ENCODE peak calls at places on chromosomes 3 and 15, in nine cellular contexts. V, H, R, C, K, E, Z, D and B are unnamed samples.

GRCh38 chr3:194160158-194160557 is 24.2 kb downstream of the HES1 start:
- DNase-seq in V (no peak), H (no peak), R (no peak), C (no peak), K (no peak), E (no peak), Z (no peak), D (no peak), B (no peak)

GRCh38 chr3:58306662-58307286 is 454 bp downstream of the HTD2 start:
- DNase-seq in V (no peak), H (peak), R (peak), C (peak), K (peak), E (peak), Z (peak), D (no peak), B (no peak)

GRCh38 chr3:40207796-40208195 is 101.7 kb upstream of the EIF1B start:
- DNase-seq in V (peak), H (no peak), R (no peak), C (no peak), K (no peak), E (peak), Z (no peak), D (no peak), B (no peak)

GRCh38 chr3:136819784-136820640 is 1.1 kb downstream of the SLC35G2 start:
- DNase-seq in V (peak), H (peak), R (peak), C (peak), K (peak), E (peak), Z (peak), D (no peak), B (no peak)

GRCh38 chr3:107660316-107660976 is 137.7 kb downstream of the BBX start:
- DNase-seq in V (peak), H (no peak), R (peak), C (no peak), K (no peak), E (peak), Z (no peak), D (no peak), B (no peak)

GRCh38 chr3:40827942-40828688 is 303.4 kb downstream of the ZNF621 start:
- DNase-seq in V (no peak), H (no peak), R (no peak), C (no peak), K (peak), E (peak), Z (no peak), D (no peak), B (no peak)

GRCh38 chr3:191813245-191813644 is 352.3 kb downstream of the PYDC2 start:
- DNase-seq in V (no peak), H (no peak), R (no peak), C (no peak), K (no peak), E (no peak), Z (no peak), D (no peak), B (no peak)

GRCh38 chr15:57060799-57061198 is 142.4 kb downstream of the TCF12 start:
- DNase-seq in V (peak), H (no peak), R (no peak), C (no peak), K (no peak), E (peak), Z (no peak), D (peak), B (no peak)

GRCh38 chr3:188262913-188263683 is 109.1 kb downstream of the LPP start:
- DNase-seq in V (peak), H (no peak), R (no peak), C (no peak), K (no peak), E (peak), Z (no peak), D (no peak), B (peak)

GRCh38 chr3:17065315-17065714 is 180.6 kb downstream of the PLCL2 start:
- DNase-seq in V (no peak), H (no peak), R (no peak), C (no peak), K (no peak), E (no peak), Z (no peak), D (no peak), B (peak)

GRCh38 chr3:195172285-195172684 is 98.7 kb downstream of the XXYLT1 start:
- DNase-seq in V (no peak), H (no peak), R (no peak), C (no peak), K (no peak), E (no peak), Z (no peak), D (no peak), B (no peak)

GRCh38 chr3:20422391-20422790 is 236.4 kb upstream of the SGO1 start:
- DNase-seq in V (no peak), H (no peak), R (no peak), C (no peak), K (no peak), E (no peak), Z (no peak), D (no peak), B (no peak)

GRCh38 chr3:149174901-149175300 is 45.5 kb downstream of the HPS3 start:
- DNase-seq in V (no peak), H (no peak), R (peak), C (no peak), K (no peak), E (no peak), Z (no peak), D (peak), B (no peak)

GRCh38 chr15:93210995-93211394 is 122.0 kb upstream of the RGMA start:
- DNase-seq in V (no peak), H (no peak), R (no peak), C (no peak), K (peak), E (peak), Z (no peak), D (no peak), B (no peak)

GRCh38 chr3:193134895-193135294 is 106.1 kb upstream of the PLAAT1 start:
- DNase-seq in V (peak), H (no peak), R (no peak), C (no peak), K (peak), E (peak), Z (no peak), D (peak), B (no peak)

GRCh38 chr15:88871313-88871712 is 24.0 kb downstream of the HAPLN3 start:
- DNase-seq in V (no peak), H (no peak), R (no peak), C (no peak), K (no peak), E (no peak), Z (no peak), D (no peak), B (no peak)

DNA sequence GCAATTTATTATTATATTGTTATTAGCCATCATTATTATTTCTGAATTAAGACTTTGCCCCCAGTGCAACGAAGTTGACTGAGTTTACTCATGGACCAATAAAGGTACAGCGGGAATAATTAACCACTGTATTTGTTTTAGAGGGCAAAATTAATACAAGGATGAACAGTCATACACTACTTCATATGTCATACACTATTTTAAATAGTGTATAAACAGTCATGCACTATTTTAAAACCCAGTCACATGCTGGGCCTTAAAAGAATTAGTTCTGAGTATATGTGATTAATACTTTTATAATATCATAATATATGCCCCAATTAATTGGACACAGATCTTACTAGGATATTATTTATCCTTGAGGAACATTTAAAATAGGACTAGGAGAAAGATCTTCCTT is 125.3 kb upstream of the NANOGP8 start:
- DNase-seq in V (no peak), H (no peak), R (no peak), C (no peak), K (no peak), E (no peak), Z (no peak), D (no peak), B (no peak)
- H3K4me3 ChIP-seq in V (no peak), H (no peak), R (no peak), C (no peak), K (no peak), E (no peak), Z (no peak), D (no peak), B (no peak)

GRCh38 chr3:44248152-44248551 is 6.5 kb downstream of the TOPAZ1 start:
- DNase-seq in V (no peak), H (no peak), R (no peak), C (no peak), K (no peak), E (no peak), Z (no peak), D (no peak), B (no peak)

GRCh38 chr3:44252332-44252731 is 10.6 kb downstream of the TOPAZ1 start:
- DNase-seq in V (no peak), H (no peak), R (no peak), C (no peak), K (no peak), E (no peak), Z (no peak), D (no peak), B (no peak)
- TF ChIP-seq CTCF in V (no peak), H (no peak), R (no peak), C (no peak), K (no peak), E (no peak), Z (no peak), D (no peak), B (no peak)

GRCh38 chr3:46749129-46749528 is 31.5 kb upstream of the PRSS50 start:
- DNase-seq in V (no peak), H (no peak), R (no peak), C (no peak), K (no peak), E (no peak), Z (no peak), D (no peak), B (no peak)
- H3K4me3 ChIP-seq in V (no peak), H (no peak), R (no peak), C (no peak), K (no peak), E (no peak), Z (no peak), D (no peak), B (no peak)

DNA sequence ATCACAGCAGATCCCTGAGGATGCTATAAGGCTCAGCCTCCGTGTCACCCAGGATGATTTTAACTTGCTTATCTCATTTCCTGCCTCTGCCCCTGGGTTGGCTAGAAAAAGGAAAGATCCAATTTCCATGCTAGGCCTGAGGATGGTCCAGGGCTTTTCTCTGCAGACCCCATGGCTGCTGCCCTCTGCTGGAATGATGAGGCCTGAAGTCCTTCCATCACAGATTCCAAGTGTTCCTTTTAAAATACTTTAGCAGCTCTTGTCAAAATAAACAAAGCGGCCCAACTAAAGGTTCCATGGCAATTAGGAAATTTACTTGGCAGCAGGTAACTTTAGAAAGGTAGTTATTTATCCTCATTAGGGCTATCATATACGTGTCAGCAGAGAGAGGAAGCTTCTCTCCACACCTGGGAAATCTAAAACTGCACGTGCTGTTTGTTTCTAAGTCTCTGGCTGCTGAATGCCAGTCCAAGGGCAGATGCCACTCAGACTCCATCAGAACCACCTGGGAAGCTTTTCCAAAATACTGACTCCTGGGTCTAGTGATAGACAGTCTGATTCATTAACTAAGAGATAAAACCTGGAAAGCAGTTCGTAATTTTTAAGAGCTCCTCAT is 401.9 kb upstream of the IL12A start:
- DNase-seq in V (peak), H (no peak), R (no peak), C (no peak), K (no peak), E (peak), Z (no peak), D (peak), B (no peak)
- TF ChIP-seq CTCF in V (peak), H (no peak), R (no peak), C (peak), K (no peak), E (peak), Z (no peak), D (peak), B (peak)

DNA sequence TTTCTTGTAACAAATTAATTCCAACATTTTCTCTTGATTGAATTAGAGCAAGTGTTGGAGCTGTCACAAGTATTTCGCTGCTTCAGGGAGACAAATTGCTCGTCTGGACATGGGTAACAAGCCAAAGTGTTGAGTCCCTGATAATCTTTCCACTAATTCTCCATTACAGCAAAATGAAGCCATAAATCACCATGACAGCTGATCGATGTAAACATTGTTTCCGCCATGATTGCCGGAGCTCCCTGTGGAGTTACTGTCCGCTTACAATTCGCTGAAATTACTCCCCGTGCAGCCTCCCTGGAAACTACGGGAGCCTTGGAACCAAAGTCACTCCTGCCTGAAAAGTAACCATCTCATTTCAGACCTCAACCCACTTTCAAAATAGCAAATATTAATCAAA is 47.4 kb downstream of the SHOX2 start:
- DNase-seq in V (no peak), H (no peak), R (no peak), C (no peak), K (no peak), E (no peak), Z (no peak), D (no peak), B (no peak)
- H3K4me3 ChIP-seq in V (no peak), H (no peak), R (no peak), C (no peak), K (no peak), E (no peak), Z (no peak), D (no peak), B (no peak)

GRCh38 chr3:131716007-131716406 is 213.2 kb upstream of the MRPL3 start:
- DNase-seq in V (no peak), H (no peak), R (peak), C (no peak), K (no peak), E (no peak), Z (no peak), D (no peak), B (no peak)
- TF ChIP-seq CTCF in V (no peak), H (no peak), R (no peak), C (no peak), K (no peak), E (no peak), Z (no peak), D (no peak), B (no peak)

GRCh38 chr3:33579843-33580242 is 138.2 kb downstream of the CLASP2 start:
- DNase-seq in V (no peak), H (no peak), R (no peak), C (no peak), K (no peak), E (no peak), Z (no peak), D (no peak), B (no peak)

GRCh38 chr3:33578325-33579180 is 138.3 kb upstream of the UBP1 start:
- DNase-seq in V (peak), H (no peak), R (no peak), C (no peak), K (no peak), E (peak), Z (no peak), D (peak), B (no peak)

GRCh38 chr3:33579181-33579510 is 138.9 kb downstream of the CLASP2 start:
- DNase-seq in V (no peak), H (no peak), R (no peak), C (no peak), K (no peak), E (no peak), Z (no peak), D (no peak), B (no peak)

GRCh38 chr3:33577173-33577572 is 137.0 kb upstream of the UBP1 start:
- DNase-seq in V (no peak), H (no peak), R (no peak), C (no peak), K (no peak), E (no peak), Z (no peak), D (no peak), B (no peak)

GRCh38 chr3:33577588-33577987 is 137.4 kb upstream of the UBP1 start:
- DNase-seq in V (no peak), H (no peak), R (no peak), C (no peak), K (no peak), E (no peak), Z (no peak), D (no peak), B (no peak)
- H3K4me3 ChIP-seq in V (no peak), H (no peak), R (no peak), C (no peak), K (no peak), E (no peak), Z (no peak), D (no peak), B (no peak)